ENCODE peak calls at places on chromosomes 11 and 22, in four cellular contexts. One of them, this sample, is unnamed.

GRCh38 chr11:118000850-118001228 is 14.6 kb downstream of the IL10RA start:
- DNase-seq in GM12878: no peak
- DNase-seq in HCT116: no peak
- DNase-seq in K562: no peak
- DNase-seq in this sample: no peak

GRCh38 chr11:81886406-81887075 is 847.1 kb downstream of the FAM181B start:
- DNase-seq in K562: no peak
- DNase-seq in GM12878: no peak
- DNase-seq in HCT116: no peak
- DNase-seq in this sample: no peak

GRCh38 chr11:10117709-10118341 is 176.2 kb downstream of the SBF2 start:
- DNase-seq in K562: no peak
- DNase-seq in GM12878: no peak
- DNase-seq in HCT116: no peak
- DNase-seq in this sample: no peak

GRCh38 chr11:115324569-115325432 is 179.4 kb downstream of the CADM1 start:
- DNase-seq in K562: peak
- DNase-seq in GM12878: peak
- DNase-seq in HCT116: no peak
- DNase-seq in this sample: peak

GRCh38 chr22:19480173-19480568 is 451 bp downstream of the CDC45 start:
- DNase-seq in GM12878: no peak
- DNase-seq in HCT116: no peak
- DNase-seq in K562: peak
- DNase-seq in this sample: no peak

GRCh38 chr22:24407884-24408283 is 19.5 kb upstream of the ADORA2A start:
- DNase-seq in K562: no peak
- DNase-seq in GM12878: no peak
- DNase-seq in HCT116: no peak
- DNase-seq in this sample: no peak

GRCh38 chr11:78220218-78221157 is 31.8 kb downstream of the USP35 start:
- DNase-seq in GM12878: no peak
- DNase-seq in HCT116: no peak
- DNase-seq in K562: no peak
- DNase-seq in this sample: no peak

GRCh38 chr11:40029406-40029805 is 1430.0 kb downstream of the LRRC4C start:
- DNase-seq in HCT116: no peak
- DNase-seq in K562: no peak
- DNase-seq in GM12878: no peak
- DNase-seq in this sample: no peak

GRCh38 chr11:100687032-100687629 is at the start of gene ARHGAP42:
- DNase-seq in K562: peak
- DNase-seq in HCT116: no peak
- DNase-seq in GM12878: no peak
- DNase-seq in this sample: peak

GRCh38 chr11:57552479-57552878 is 15.0 kb downstream of the UBE2L6 start:
- DNase-seq in GM12878: no peak
- DNase-seq in HCT116: no peak
- DNase-seq in K562: peak
- DNase-seq in this sample: no peak

GRCh38 chr11:9512370-9513019 is 51.7 kb downstream of the ZNF143 start:
- DNase-seq in K562: no peak
- DNase-seq in HCT116: no peak
- DNase-seq in GM12878: no peak
- DNase-seq in this sample: no peak

GRCh38 chr22:49380095-49380827 is 447.4 kb downstream of the BRD1 start:
- DNase-seq in K562: no peak
- DNase-seq in HCT116: no peak
- DNase-seq in GM12878: no peak
- DNase-seq in this sample: peak

GRCh38 chr11:106306942-106307341 is 229.5 kb downstream of the AASDHPPT start:
- DNase-seq in GM12878: no peak
- DNase-seq in HCT116: no peak
- DNase-seq in K562: no peak
- DNase-seq in this sample: no peak

GRCh38 chr11:18264677-18265542 is 1.2 kb upstream of the SAA1 start:
- DNase-seq in K562: no peak
- DNase-seq in GM12878: no peak
- DNase-seq in HCT116: no peak
- DNase-seq in this sample: peak

GRCh38 chr22:30239421-30240405 is 6.8 kb downstream of the LIF start:
- DNase-seq in HCT116: no peak
- DNase-seq in K562: no peak
- DNase-seq in GM12878: no peak
- DNase-seq in this sample: no peak

GRCh38 chr11:61002598-61002997 is 31.1 kb downstream of the CD6 start:
- DNase-seq in GM12878: no peak
- DNase-seq in HCT116: no peak
- DNase-seq in K562: no peak
- DNase-seq in this sample: no peak

GRCh38 chr11:131668867-131669780 is 298.7 kb downstream of the NTM start:
- DNase-seq in GM12878: no peak
- DNase-seq in K562: peak
- DNase-seq in HCT116: peak
- DNase-seq in this sample: peak

GRCh38 chr22:39471421-39472141 is 14.8 kb downstream of the MGAT3 start:
- DNase-seq in K562: peak
- DNase-seq in HCT116: no peak
- DNase-seq in GM12878: peak
- DNase-seq in this sample: no peak

GRCh38 chr22:35470903-35471321 is 69.7 kb upstream of the RASD2 start:
- DNase-seq in K562: peak
- DNase-seq in GM12878: no peak
- DNase-seq in HCT116: peak
- DNase-seq in this sample: no peak

GRCh38 chr22:43110444-43110926 is at the start of gene BIK:
- DNase-seq in GM12878: no peak
- DNase-seq in HCT116: no peak
- DNase-seq in K562: peak
- DNase-seq in this sample: peak
- TF ChIP-seq CTCF in GM12878: peak
- TF ChIP-seq CTCF in HCT116: no peak
- TF ChIP-seq CTCF in K562: no peak
- TF ChIP-seq CTCF in this sample: no peak

GRCh38 chr11:14973621-14974020 is 1.5 kb upstream of the CALCA start:
- DNase-seq in HCT116: no peak
- DNase-seq in K562: no peak
- DNase-seq in GM12878: no peak
- DNase-seq in this sample: peak
- H3K9ac ChIP-seq in HCT116: no peak
- H3K9ac ChIP-seq in K562: no peak
- H3K9ac ChIP-seq in GM12878: no peak
- H3K9ac ChIP-seq in this sample: no peak

DNA sequence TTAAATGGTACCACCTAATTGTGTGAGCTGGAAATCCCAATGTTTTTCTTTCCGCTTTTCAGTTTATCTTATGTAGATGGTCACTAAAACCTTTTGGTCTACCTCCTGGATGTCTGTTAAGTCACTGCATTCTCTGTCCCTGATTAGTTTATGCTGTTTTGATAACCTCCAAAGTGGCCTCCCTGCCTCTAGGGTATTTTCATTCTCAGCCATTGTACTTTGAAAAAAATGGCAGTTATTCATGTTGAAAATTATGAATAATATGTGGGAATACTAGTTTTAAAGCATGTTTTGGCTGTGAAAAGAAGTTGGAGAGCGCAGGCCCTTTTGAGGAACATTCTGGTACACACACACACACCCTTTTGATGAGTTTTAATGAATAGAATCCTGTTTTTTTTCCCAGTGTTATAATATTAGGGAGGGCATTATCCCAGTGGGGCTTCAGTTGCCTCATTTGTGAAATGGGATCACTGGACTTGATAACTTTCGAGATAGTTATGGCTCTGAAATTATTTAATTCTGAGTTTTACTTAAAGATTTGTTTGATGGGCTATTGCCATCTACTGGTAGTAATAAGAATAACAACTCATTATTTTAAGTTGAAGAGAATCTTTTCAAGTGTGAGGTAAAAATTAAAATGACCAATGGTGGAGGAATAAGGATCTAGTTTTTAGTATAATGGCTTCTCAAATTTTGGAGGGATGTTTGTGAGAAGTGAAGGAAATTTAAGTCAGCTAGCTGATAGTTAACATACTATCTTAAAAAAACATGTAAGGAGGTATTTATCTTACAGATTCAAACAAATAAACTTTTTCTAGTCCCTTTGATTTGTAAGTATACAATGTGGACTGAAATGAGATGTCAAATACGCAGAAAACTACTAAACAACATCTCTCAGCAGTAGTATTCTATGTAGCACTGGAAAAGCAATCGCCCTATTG is 3.9 kb downstream of the FDX1 start:
- DNase-seq in K562: no peak
- DNase-seq in HCT116: no peak
- DNase-seq in GM12878: no peak
- DNase-seq in this sample: no peak
- TF ChIP-seq CTCF in K562: peak
- TF ChIP-seq CTCF in HCT116: peak
- TF ChIP-seq CTCF in GM12878: peak
- TF ChIP-seq CTCF in this sample: peak

GRCh38 chr11:7578276-7578955 is 64.6 kb downstream of the PPFIBP2 start:
- DNase-seq in K562: no peak
- DNase-seq in GM12878: no peak
- DNase-seq in HCT116: no peak
- DNase-seq in this sample: no peak

GRCh38 chr11:7575841-7576451 is 62.1 kb downstream of the PPFIBP2 start:
- DNase-seq in K562: no peak
- DNase-seq in HCT116: no peak
- DNase-seq in GM12878: no peak
- DNase-seq in this sample: peak

GRCh38 chr11:7577883-7578242 is 64.1 kb downstream of the PPFIBP2 start:
- DNase-seq in HCT116: no peak
- DNase-seq in K562: peak
- DNase-seq in GM12878: no peak
- DNase-seq in this sample: no peak

GRCh38 chr11:7576671-7577225 is 62.9 kb downstream of the PPFIBP2 start:
- DNase-seq in GM12878: no peak
- DNase-seq in HCT116: no peak
- DNase-seq in K562: no peak
- DNase-seq in this sample: no peak

DNA sequence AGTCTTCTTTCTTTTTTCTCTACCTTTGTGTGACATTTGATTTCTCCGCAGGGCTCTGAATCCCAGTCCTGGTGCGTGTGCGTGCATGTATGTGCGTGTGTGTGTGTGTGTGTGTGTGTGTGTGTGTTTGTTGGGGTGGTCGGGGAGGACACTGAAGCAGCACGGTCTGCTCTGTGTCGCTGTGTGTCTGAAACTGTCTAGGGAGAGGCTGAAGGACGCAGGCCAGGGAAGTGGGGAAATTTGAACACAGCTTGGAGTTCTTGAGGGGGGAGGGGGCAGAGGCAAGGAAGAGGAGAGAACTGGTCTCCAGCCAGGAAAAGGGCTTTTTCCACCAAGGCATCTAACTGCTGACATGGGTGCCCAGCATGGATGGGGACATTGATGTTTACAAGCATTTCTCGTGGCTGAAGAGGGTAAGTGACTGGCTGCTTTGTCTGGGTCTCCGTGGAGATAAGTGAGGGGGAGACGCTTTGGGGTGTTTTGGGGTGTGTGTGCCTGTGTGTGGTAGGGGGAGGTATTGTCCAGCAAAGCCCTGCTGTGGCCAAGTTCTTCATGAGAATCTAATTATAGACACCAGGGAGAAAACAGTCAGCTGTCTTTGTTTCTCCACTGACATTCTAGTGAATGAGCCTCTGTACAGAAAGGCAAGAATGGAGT is 63.6 kb downstream of the PPFIBP2 start:
- DNase-seq in HCT116: no peak
- DNase-seq in GM12878: no peak
- DNase-seq in K562: no peak
- DNase-seq in this sample: no peak
- H3K9ac ChIP-seq in HCT116: no peak
- H3K9ac ChIP-seq in GM12878: no peak
- H3K9ac ChIP-seq in K562: no peak
- H3K9ac ChIP-seq in this sample: no peak

GRCh38 chr22:40480996-40481395 is 110.6 kb downstream of the SGSM3 start:
- DNase-seq in K562: no peak
- DNase-seq in HCT116: no peak
- DNase-seq in GM12878: no peak
- DNase-seq in this sample: no peak

GRCh38 chr22:40478456-40479125 is 108.2 kb downstream of the SGSM3 start:
- DNase-seq in GM12878: no peak
- DNase-seq in K562: no peak
- DNase-seq in HCT116: no peak
- DNase-seq in this sample: peak

GRCh38 chr22:40477683-40478348 is 107.4 kb downstream of the SGSM3 start:
- DNase-seq in HCT116: no peak
- DNase-seq in GM12878: no peak
- DNase-seq in K562: no peak
- DNase-seq in this sample: no peak

GRCh38 chr22:40479887-40480538 is 109.6 kb downstream of the SGSM3 start:
- DNase-seq in HCT116: no peak
- DNase-seq in GM12878: no peak
- DNase-seq in K562: no peak
- DNase-seq in this sample: no peak

GRCh38 chr22:40479126-40479800 is 108.9 kb downstream of the SGSM3 start:
- DNase-seq in GM12878: no peak
- DNase-seq in HCT116: no peak
- DNase-seq in K562: no peak
- DNase-seq in this sample: peak
- TF ChIP-seq CTCF in GM12878: no peak
- TF ChIP-seq CTCF in HCT116: no peak
- TF ChIP-seq CTCF in K562: no peak
- TF ChIP-seq CTCF in this sample: peak

GRCh38 chr11:36110698-36111410 is 167.0 kb downstream of the LDLRAD3 start:
- DNase-seq in GM12878: no peak
- DNase-seq in K562: no peak
- DNase-seq in HCT116: no peak
- DNase-seq in this sample: peak
- H3K9ac ChIP-seq in GM12878: no peak
- H3K9ac ChIP-seq in K562: no peak
- H3K9ac ChIP-seq in HCT116: no peak
- H3K9ac ChIP-seq in this sample: no peak

GRCh38 chr11:43578346-43579170 is 102.0 kb upstream of the HSD17B12 start:
- DNase-seq in K562: no peak
- DNase-seq in HCT116: no peak
- DNase-seq in GM12878: no peak
- DNase-seq in this sample: peak

GRCh38 chr11:43574949-43575915 is 105.3 kb upstream of the HSD17B12 start:
- DNase-seq in K562: no peak
- DNase-seq in GM12878: no peak
- DNase-seq in HCT116: no peak
- DNase-seq in this sample: peak

GRCh38 chr11:43575931-43576833 is 104.4 kb upstream of the HSD17B12 start:
- DNase-seq in GM12878: no peak
- DNase-seq in HCT116: no peak
- DNase-seq in K562: no peak
- DNase-seq in this sample: no peak

GRCh38 chr11:43577566-43578264 is 102.8 kb upstream of the HSD17B12 start:
- DNase-seq in HCT116: no peak
- DNase-seq in GM12878: no peak
- DNase-seq in K562: no peak
- DNase-seq in this sample: no peak

GRCh38 chr11:43576834-43577521 is 103.6 kb upstream of the HSD17B12 start:
- DNase-seq in GM12878: no peak
- DNase-seq in HCT116: peak
- DNase-seq in K562: peak
- DNase-seq in this sample: peak
- TF ChIP-seq CTCF in GM12878: peak
- TF ChIP-seq CTCF in HCT116: peak
- TF ChIP-seq CTCF in K562: peak
- TF ChIP-seq CTCF in this sample: peak

This sample was measured in endodermal cell.